ENCODE peak calls at places on chromosomes 5 and 9, in four cellular contexts. T is stimulated activated CD4-positive, alpha-beta T cell treated with anti-CD3 and anti-CD28 coated beads, Interleukin-4, amount 100 ng/mL, for 4 hours; G is Right ventricle myocardium inferior; U is HFFc6. L is an unnamed sample.

GRCh38 chr9:36158122-36158521 is 11.1 kb upstream of the CCIN start:
- DNase-seq in T (no peak), G (no peak), U (no peak), L (no peak)

GRCh38 chr5:31537856-31538255 is 5.8 kb downstream of the C5orf22 start:
- DNase-seq in T (no peak), G (no peak), U (peak), L (peak)

GRCh38 chr5:57575839-57576238 is 93.2 kb upstream of the ACTBL2 start:
- DNase-seq in T (no peak), G (no peak), U (no peak), L (no peak)

GRCh38 chr9:91273853-91274552 is 87.7 kb downstream of the AUH start:
- DNase-seq in T (no peak), G (no peak), U (peak), L (peak)

GRCh38 chr5:90560771-90561170 is 2.2 kb downstream of the ADGRV1 start:
- DNase-seq in T (no peak), G (no peak), U (no peak), L (no peak)

GRCh38 chr9:110712955-110713354 is 44.4 kb downstream of the MUSK start:
- DNase-seq in T (no peak), G (no peak), U (peak), L (no peak)

GRCh38 chr5:27702339-27702820 is 664.0 kb upstream of the CDH9 start:
- DNase-seq in T (no peak), G (no peak), U (no peak), L (peak)

GRCh38 chr9:97557606-97558095 is 56.2 kb downstream of the TMOD1 start:
- DNase-seq in T (no peak), G (peak), U (no peak), L (no peak)

GRCh38 chr9:135408676-135409254 is 70.8 kb upstream of the PPP1R26 start:
- DNase-seq in T (no peak), G (no peak), U (no peak), L (no peak)

GRCh38 chr5:45796959-45797553 is 100.9 kb upstream of the HCN1 start:
- DNase-seq in T (no peak), G (no peak), U (no peak), L (no peak)

GRCh38 chr5:158511454-158511853 is 588.3 kb downstream of the EBF1 start:
- DNase-seq in T (no peak), G (no peak), U (no peak), L (no peak)